ENCODE peak calls at places on chromosomes 13 and 19, in six cellular contexts. One of them, this sample, is unnamed.

GRCh38 chr19:15464394-15465385 is at the start of gene RASAL3:
- DNase-seq in ELF-1: no peak
- DNase-seq in AG04450: no peak
- DNase-seq in HFF-Myc: no peak
- DNase-seq in T-cell: peak
- DNase-seq in effector CD4-positive, alpha-beta T cell: peak
- DNase-seq in this sample: no peak

GRCh38 chr19:32407004-32407992 is 1.7 kb downstream of the DPY19L3 start:
- DNase-seq in ELF-1: no peak
- DNase-seq in HFF-Myc: no peak
- DNase-seq in effector CD4-positive, alpha-beta T cell: no peak
- DNase-seq in AG04450: no peak
- DNase-seq in T-cell: no peak
- DNase-seq in this sample: peak

GRCh38 chr13:98173431-98173921 is 3.6 kb downstream of the RNF113B start:
- DNase-seq in ELF-1: peak
- DNase-seq in effector CD4-positive, alpha-beta T cell: no peak
- DNase-seq in T-cell: no peak
- DNase-seq in AG04450: peak
- DNase-seq in HFF-Myc: peak
- DNase-seq in this sample: peak

GRCh38 chr19:7705387-7706187 is 3.7 kb upstream of the FCER2 start:
- DNase-seq in effector CD4-positive, alpha-beta T cell: peak
- DNase-seq in HFF-Myc: no peak
- DNase-seq in T-cell: peak
- DNase-seq in AG04450: no peak
- DNase-seq in ELF-1: no peak
- DNase-seq in this sample: no peak

GRCh38 chr19:35977446-35978222 is 17.4 kb upstream of the SDHAF1 start:
- DNase-seq in T-cell: no peak
- DNase-seq in HFF-Myc: no peak
- DNase-seq in AG04450: no peak
- DNase-seq in ELF-1: peak
- DNase-seq in effector CD4-positive, alpha-beta T cell: no peak
- DNase-seq in this sample: no peak

GRCh38 chr13:110301606-110302131 is 5.3 kb downstream of the COL4A1 start:
- DNase-seq in effector CD4-positive, alpha-beta T cell: no peak
- DNase-seq in ELF-1: peak
- DNase-seq in HFF-Myc: no peak
- DNase-seq in AG04450: peak
- DNase-seq in T-cell: no peak
- DNase-seq in this sample: no peak

GRCh38 chr13:76350399-76350798 is 535.8 kb downstream of the KCTD12 start:
- DNase-seq in AG04450: no peak
- DNase-seq in effector CD4-positive, alpha-beta T cell: no peak
- DNase-seq in T-cell: no peak
- DNase-seq in ELF-1: no peak
- DNase-seq in HFF-Myc: no peak
- DNase-seq in this sample: no peak

GRCh38 chr19:2663920-2664571 is 38.4 kb downstream of the GNG7 start:
- DNase-seq in T-cell: no peak
- DNase-seq in AG04450: no peak
- DNase-seq in ELF-1: no peak
- DNase-seq in HFF-Myc: no peak
- DNase-seq in effector CD4-positive, alpha-beta T cell: no peak
- DNase-seq in this sample: no peak

GRCh38 chr13:112887151-112887550 is 81.9 kb upstream of the MCF2L start:
- DNase-seq in AG04450: no peak
- DNase-seq in effector CD4-positive, alpha-beta T cell: no peak
- DNase-seq in ELF-1: no peak
- DNase-seq in T-cell: no peak
- DNase-seq in HFF-Myc: no peak
- DNase-seq in this sample: no peak

GRCh38 chr13:36369268-36370107 is 23.3 kb upstream of the SPART start:
- DNase-seq in AG04450: no peak
- DNase-seq in HFF-Myc: no peak
- DNase-seq in T-cell: no peak
- DNase-seq in ELF-1: no peak
- DNase-seq in effector CD4-positive, alpha-beta T cell: no peak
- DNase-seq in this sample: no peak

GRCh38 chr19:42250249-42250665 is 4.7 kb downstream of the ERF start:
- DNase-seq in T-cell: no peak
- DNase-seq in AG04450: no peak
- DNase-seq in ELF-1: no peak
- DNase-seq in HFF-Myc: no peak
- DNase-seq in effector CD4-positive, alpha-beta T cell: no peak
- DNase-seq in this sample: no peak

GRCh38 chr13:26914624-26915023 is 154.0 kb upstream of the GPR12 start:
- DNase-seq in effector CD4-positive, alpha-beta T cell: no peak
- DNase-seq in ELF-1: no peak
- DNase-seq in T-cell: no peak
- DNase-seq in HFF-Myc: peak
- DNase-seq in AG04450: no peak
- DNase-seq in this sample: no peak

GRCh38 chr19:48292798-48293197 is 22.9 kb downstream of the ZNF114 start:
- DNase-seq in ELF-1: no peak
- DNase-seq in AG04450: no peak
- DNase-seq in HFF-Myc: no peak
- DNase-seq in effector CD4-positive, alpha-beta T cell: no peak
- DNase-seq in T-cell: no peak
- DNase-seq in this sample: peak

GRCh38 chr19:1992759-1993260 is 22.7 kb downstream of the BTBD2 start:
- DNase-seq in HFF-Myc: no peak
- DNase-seq in effector CD4-positive, alpha-beta T cell: no peak
- DNase-seq in ELF-1: peak
- DNase-seq in T-cell: no peak
- DNase-seq in AG04450: no peak
- DNase-seq in this sample: no peak

GRCh38 chr13:45339867-45340266 is 1.1 kb downstream of the TPT1 start:
- DNase-seq in ELF-1: no peak
- DNase-seq in HFF-Myc: no peak
- DNase-seq in effector CD4-positive, alpha-beta T cell: no peak
- DNase-seq in T-cell: no peak
- DNase-seq in AG04450: no peak
- DNase-seq in this sample: no peak

GRCh38 chr13:78604782-78605611 is 1.6 kb upstream of the POU4F1 start:
- DNase-seq in T-cell: no peak
- DNase-seq in HFF-Myc: no peak
- DNase-seq in effector CD4-positive, alpha-beta T cell: no peak
- DNase-seq in ELF-1: peak
- DNase-seq in AG04450: no peak
- DNase-seq in this sample: no peak

GRCh38 chr13:45295536-45295935 is 45.4 kb downstream of the TPT1 start:
- DNase-seq in ELF-1: no peak
- DNase-seq in HFF-Myc: no peak
- DNase-seq in T-cell: no peak
- DNase-seq in effector CD4-positive, alpha-beta T cell: no peak
- DNase-seq in AG04450: no peak
- DNase-seq in this sample: no peak

GRCh38 chr19:7799640-7800355 is 30.2 kb upstream of the EVI5L start:
- DNase-seq in AG04450: peak
- DNase-seq in T-cell: peak
- DNase-seq in HFF-Myc: peak
- DNase-seq in effector CD4-positive, alpha-beta T cell: peak
- DNase-seq in ELF-1: peak
- DNase-seq in this sample: peak

GRCh38 chr19:11848594-11849263 is at the start of gene ZNF439:
- DNase-seq in effector CD4-positive, alpha-beta T cell: peak
- DNase-seq in T-cell: peak
- DNase-seq in ELF-1: peak
- DNase-seq in HFF-Myc: no peak
- DNase-seq in AG04450: peak
- DNase-seq in this sample: peak

GRCh38 chr19:2804156-2805004 is 15.3 kb upstream of the ZNF554 start:
- DNase-seq in effector CD4-positive, alpha-beta T cell: no peak
- DNase-seq in HFF-Myc: no peak
- DNase-seq in ELF-1: no peak
- DNase-seq in T-cell: no peak
- DNase-seq in AG04450: no peak
- DNase-seq in this sample: no peak

GRCh38 chr13:24664726-24665409 is 15.3 kb upstream of the ATP12A start:
- DNase-seq in ELF-1: no peak
- DNase-seq in T-cell: no peak
- DNase-seq in effector CD4-positive, alpha-beta T cell: no peak
- DNase-seq in AG04450: no peak
- DNase-seq in HFF-Myc: no peak
- DNase-seq in this sample: no peak

GRCh38 chr19:49338691-49339363 is 3.6 kb downstream of the CD37 start:
- DNase-seq in effector CD4-positive, alpha-beta T cell: no peak
- DNase-seq in T-cell: no peak
- DNase-seq in AG04450: no peak
- DNase-seq in HFF-Myc: no peak
- DNase-seq in ELF-1: peak
- DNase-seq in this sample: no peak

GRCh38 chr19:58497634-58498170 is 14.1 kb downstream of the SLC27A5 start:
- DNase-seq in T-cell: no peak
- DNase-seq in effector CD4-positive, alpha-beta T cell: no peak
- DNase-seq in ELF-1: no peak
- DNase-seq in HFF-Myc: no peak
- DNase-seq in AG04450: no peak
- DNase-seq in this sample: no peak

GRCh38 chr13:52353116-52353718 is 52.8 kb downstream of the THSD1 start:
- DNase-seq in ELF-1: no peak
- DNase-seq in HFF-Myc: no peak
- DNase-seq in T-cell: no peak
- DNase-seq in effector CD4-positive, alpha-beta T cell: no peak
- DNase-seq in AG04450: no peak
- DNase-seq in this sample: peak

This sample was measured in AG09319.